ENCODE peak calls at places on chromosomes 16 and 17, in five cellular contexts. D is CD8-positive, alpha-beta memory T cell; Q is ascending aorta; L is body of pancreas; S is aorta. J is an unnamed sample.

GRCh38 chr17:343875-344752 is 8.5 kb downstream of the RPH3AL start:
- DNase-seq in D (no peak), S (no peak), L (no peak), Q (no peak), J (no peak)

GRCh38 chr17:82900741-82901140 is 60.9 kb upstream of the ZNF750 start:
- DNase-seq in Q (no peak), S (peak), L (no peak), D (no peak), J (no peak)

GRCh38 chr17:64081802-64082799 is 47.8 kb downstream of the ERN1 start:
- DNase-seq in D (peak), S (no peak), Q (no peak), L (no peak), J (peak)

GRCh38 chr17:27818311-27819170 is 18.2 kb upstream of the NOS2 start:
- DNase-seq in S (no peak), L (no peak), Q (no peak), D (no peak), J (no peak)

GRCh38 chr16:371729-372521 is 1.6 kb upstream of the MRPL28 start:
- DNase-seq in L (no peak), Q (no peak), D (no peak), S (no peak), J (no peak)

GRCh38 chr16:2285731-2286191 is 17.8 kb upstream of the RNPS1 start:
- DNase-seq in L (no peak), S (no peak), Q (no peak), D (no peak), J (no peak)

GRCh38 chr16:24729243-24729966 is at the start of gene TNRC6A:
- DNase-seq in S (peak), D (peak), Q (peak), L (peak), J (peak)

GRCh38 chr17:63356275-63356905 is 89.7 kb downstream of the CYB561 start:
- DNase-seq in D (no peak), Q (peak), S (no peak), L (no peak), J (no peak)

GRCh38 chr17:40025991-40026815 is 11.0 kb downstream of the CSF3 start:
- DNase-seq in L (no peak), Q (no peak), S (no peak), D (no peak), J (peak)

GRCh38 chr17:49548506-49549310 is 27.0 kb upstream of the NXPH3 start:
- DNase-seq in L (peak), Q (peak), S (no peak), D (no peak), J (no peak)

GRCh38 chr16:49488336-49488735 is 114.7 kb downstream of the C16orf78 start:
- DNase-seq in Q (no peak), S (peak), L (no peak), D (peak), J (no peak)

GRCh38 chr17:57580055-57580739 is 164.9 kb downstream of the CCDC182 start:
- DNase-seq in D (no peak), L (no peak), Q (no peak), S (no peak), J (no peak)

GRCh38 chr17:7405413-7405881 is 1.6 kb upstream of the TMEM256 start:
- DNase-seq in S (no peak), Q (no peak), L (peak), D (no peak), J (peak)

GRCh38 chr16:86022381-86022960 is 123.5 kb downstream of the IRF8 start:
- DNase-seq in L (no peak), S (no peak), Q (no peak), D (no peak), J (no peak)

GRCh38 chr17:18951941-18952842 is at the start of gene SLC5A10:
- DNase-seq in S (no peak), L (no peak), D (no peak), Q (no peak), J (no peak)

GRCh38 chr16:84266451-84266850 is 26.6 kb upstream of the KCNG4 start:
- DNase-seq in L (no peak), D (no peak), Q (no peak), S (peak), J (peak)

GRCh38 chr17:19387921-19388521 is 1.0 kb upstream of the MFAP4 start:
- DNase-seq in L (no peak), D (peak), S (no peak), Q (no peak), J (no peak)

GRCh38 chr17:12296120-12296727 is 275.5 kb downstream of the MAP2K4 start:
- DNase-seq in L (no peak), Q (no peak), D (no peak), S (no peak), J (no peak)

GRCh38 chr17:39484178-39484577 is 22.9 kb downstream of the CDK12 start:
- DNase-seq in S (no peak), Q (no peak), D (no peak), L (no peak), J (no peak)

GRCh38 chr17:31274252-31274651 is 22.8 kb downstream of the OMG start:
- DNase-seq in S (no peak), Q (no peak), L (no peak), D (no peak), J (no peak)

GRCh38 chr16:77133706-77134105 is 57.3 kb upstream of the MON1B start:
- DNase-seq in Q (no peak), L (no peak), S (no peak), D (no peak), J (no peak)

GRCh38 chr16:77137045-77137444 is 53.9 kb upstream of the MON1B start:
- DNase-seq in Q (no peak), D (no peak), S (no peak), L (no peak), J (no peak)

GRCh38 chr16:77132051-77132618 is 58.9 kb upstream of the MON1B start:
- DNase-seq in Q (no peak), S (no peak), D (no peak), L (no peak), J (no peak)

GRCh38 chr16:77131398-77131797 is 59.6 kb upstream of the MON1B start:
- DNase-seq in S (no peak), L (no peak), D (no peak), Q (no peak), J (no peak)
- H3K27ac ChIP-seq in S (no peak), L (no peak), D (no peak), Q (no peak), J (no peak)

DNA sequence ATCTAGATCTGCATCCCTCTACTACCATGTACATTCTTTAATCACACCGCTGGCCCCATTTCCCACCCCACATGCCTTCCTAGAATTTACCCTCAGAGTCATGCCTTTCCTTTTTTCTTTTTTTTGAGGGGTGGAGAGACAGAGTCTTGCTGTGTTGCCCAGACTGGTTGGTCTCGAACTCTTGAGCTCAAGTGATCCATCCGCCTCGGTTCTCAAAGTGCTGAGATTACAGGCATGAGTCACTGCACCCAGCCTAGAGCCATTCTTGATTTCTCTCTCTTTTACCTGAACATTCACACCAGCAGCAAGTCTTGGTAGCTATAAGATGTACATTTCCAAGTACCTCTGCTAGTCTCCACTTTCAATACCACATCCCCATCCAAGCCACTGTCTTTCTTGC is 2.1 kb downstream of the PAGR1 start:
- DNase-seq in S (no peak), L (no peak), D (no peak), Q (no peak), J (no peak)
- H3K27ac ChIP-seq in S (no peak), L (peak), D (no peak), Q (no peak), J (peak)

GRCh38 chr17:68398731-68399637 is 58.3 kb downstream of the WIPI1 start:
- DNase-seq in D (no peak), Q (no peak), S (peak), L (peak), J (peak)
- H3K27ac ChIP-seq in D (no peak), Q (no peak), S (no peak), L (no peak), J (peak)

GRCh38 chr17:70169707-70170597 is 620 bp downstream of the KCNJ2 start:
- DNase-seq in S (no peak), L (no peak), D (no peak), Q (no peak), J (no peak)
- H3K27ac ChIP-seq in S (no peak), L (peak), D (no peak), Q (peak), J (no peak)

DNA sequence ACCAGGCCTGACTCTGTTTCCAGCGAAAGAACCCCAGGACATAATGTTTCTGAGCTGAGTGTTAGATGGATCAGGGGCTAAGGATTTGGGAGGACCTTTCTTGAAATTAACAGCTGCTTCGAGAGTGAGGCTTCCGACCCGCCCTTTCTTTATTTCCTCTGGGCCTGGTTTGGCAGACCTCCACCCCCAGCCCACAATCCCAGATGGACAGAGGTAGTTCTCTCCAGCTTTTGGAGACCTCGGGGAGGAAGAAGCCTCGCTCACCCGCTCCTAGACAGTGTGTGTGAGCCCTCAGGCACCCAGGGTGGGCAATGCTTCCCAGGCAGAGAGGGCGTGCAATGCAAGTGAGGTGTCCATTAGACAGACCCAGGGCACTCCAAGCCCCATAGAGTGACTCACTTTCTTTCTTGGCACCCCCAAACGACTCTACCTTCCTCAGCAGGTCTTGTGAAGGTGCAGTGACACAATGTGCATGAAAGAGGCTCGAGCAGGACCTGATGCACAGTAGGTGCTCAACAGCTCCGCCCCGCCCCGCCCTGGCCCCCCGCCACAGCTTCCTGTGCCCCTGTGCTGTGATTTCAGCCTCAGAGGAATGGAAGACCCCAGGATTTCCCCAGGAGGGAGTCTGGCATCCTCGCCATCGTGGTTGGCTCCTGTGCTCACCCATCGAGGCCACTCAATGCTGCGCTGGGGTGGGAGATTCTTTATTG is 50.7 kb upstream of the TOB1 start:
- DNase-seq in Q (no peak), L (no peak), D (no peak), S (no peak), J (no peak)
- H3K27ac ChIP-seq in Q (no peak), L (peak), D (no peak), S (no peak), J (no peak)

DNA sequence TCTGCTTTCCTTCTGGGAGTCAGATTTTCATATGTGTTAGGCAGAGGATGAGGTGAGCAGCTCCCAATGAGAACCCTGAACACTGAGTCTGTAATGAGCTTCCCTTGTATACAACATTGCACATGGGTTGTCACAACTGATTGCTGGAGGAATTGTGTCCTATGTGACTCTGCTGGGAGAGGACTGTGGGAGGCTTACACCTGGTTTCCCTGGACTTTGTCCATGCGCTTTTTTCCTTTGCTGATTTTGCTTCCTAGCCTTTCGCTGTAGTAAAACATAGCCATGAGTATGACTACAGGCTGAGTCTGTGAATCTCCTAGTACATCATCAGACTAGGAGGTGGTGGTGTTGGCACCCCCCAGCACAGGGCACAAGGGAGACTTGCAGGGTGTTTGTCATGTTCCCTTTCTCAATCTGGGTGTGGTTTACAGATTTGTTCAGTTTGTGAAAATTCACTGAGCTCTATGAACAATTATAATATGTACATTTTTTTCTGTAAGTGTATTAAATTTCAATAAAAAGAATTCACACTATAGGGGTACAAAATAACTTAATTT is 1.7 kb upstream of the PLK1 start:
- DNase-seq in S (no peak), Q (no peak), D (no peak), L (peak), J (no peak)
- H3K27ac ChIP-seq in S (no peak), Q (no peak), D (no peak), L (peak), J (no peak)

GRCh38 chr17:1485748-1486376 is 6.6 kb downstream of the MYO1C start:
- DNase-seq in D (peak), S (peak), Q (peak), L (peak), J (peak)
- H3K27ac ChIP-seq in D (peak), S (peak), Q (peak), L (peak), J (no peak)